ENCODE peak calls at places on chromosomes 3 and 15, in eight cellular contexts. One of them, this sample, is unnamed. For H3K4me1, the result is how much of the 10 kb centered on the place peaks cover.

GRCh38 chr3:184428561-184429175 is 48.8 kb downstream of the CHRD start:
- DNase-seq in GM23338: no peak
- DNase-seq in sigmoid colon: peak
- DNase-seq in A549: no peak
- DNase-seq in endodermal cell: no peak
- DNase-seq in Panc1: no peak
- DNase-seq in CD4-positive, CD25-positive, alpha-beta regulatory T cell: no peak
- DNase-seq in cardiac muscle cell: no peak
- DNase-seq in this sample: no peak

GRCh38 chr3:57164217-57164605 is 942 bp downstream of the IL17RD start:
- DNase-seq in GM23338: no peak
- DNase-seq in sigmoid colon: no peak
- DNase-seq in A549: no peak
- DNase-seq in endodermal cell: peak
- DNase-seq in Panc1: no peak
- DNase-seq in CD4-positive, CD25-positive, alpha-beta regulatory T cell: peak
- DNase-seq in cardiac muscle cell: peak
- DNase-seq in this sample: peak

GRCh38 chr3:173019378-173019777 is 121.7 kb downstream of the SPATA16 start:
- DNase-seq in GM23338: peak
- DNase-seq in sigmoid colon: no peak
- DNase-seq in A549: no peak
- DNase-seq in endodermal cell: no peak
- DNase-seq in Panc1: no peak
- DNase-seq in CD4-positive, CD25-positive, alpha-beta regulatory T cell: no peak
- DNase-seq in cardiac muscle cell: no peak
- DNase-seq in this sample: no peak

GRCh38 chr3:44509985-44510360 is 32.5 kb upstream of the ZNF445 start:
- DNase-seq in GM23338: no peak
- DNase-seq in sigmoid colon: no peak
- DNase-seq in A549: peak
- DNase-seq in endodermal cell: no peak
- DNase-seq in Panc1: no peak
- DNase-seq in CD4-positive, CD25-positive, alpha-beta regulatory T cell: peak
- DNase-seq in cardiac muscle cell: peak
- DNase-seq in this sample: peak

GRCh38 chr3:66487475-66487874 is 13.3 kb downstream of the LRIG1 start:
- DNase-seq in GM23338: no peak
- DNase-seq in sigmoid colon: no peak
- DNase-seq in A549: no peak
- DNase-seq in endodermal cell: no peak
- DNase-seq in Panc1: no peak
- DNase-seq in CD4-positive, CD25-positive, alpha-beta regulatory T cell: no peak
- DNase-seq in cardiac muscle cell: no peak
- DNase-seq in this sample: no peak

GRCh38 chr3:4596596-4596995 is 103.4 kb downstream of the ITPR1 start:
- DNase-seq in GM23338: no peak
- DNase-seq in sigmoid colon: no peak
- DNase-seq in A549: no peak
- DNase-seq in endodermal cell: no peak
- DNase-seq in Panc1: no peak
- DNase-seq in CD4-positive, CD25-positive, alpha-beta regulatory T cell: no peak
- DNase-seq in cardiac muscle cell: no peak
- DNase-seq in this sample: no peak

GRCh38 chr3:134542287-134542686 is 56.4 kb downstream of the CEP63 start:
- DNase-seq in GM23338: peak
- DNase-seq in sigmoid colon: no peak
- DNase-seq in A549: no peak
- DNase-seq in endodermal cell: no peak
- DNase-seq in Panc1: no peak
- DNase-seq in CD4-positive, CD25-positive, alpha-beta regulatory T cell: no peak
- DNase-seq in cardiac muscle cell: peak
- DNase-seq in this sample: no peak

GRCh38 chr15:85354948-85355347 is 25.5 kb upstream of the AKAP13 start:
- DNase-seq in GM23338: no peak
- DNase-seq in sigmoid colon: no peak
- DNase-seq in A549: no peak
- DNase-seq in endodermal cell: no peak
- DNase-seq in Panc1: no peak
- DNase-seq in CD4-positive, CD25-positive, alpha-beta regulatory T cell: no peak
- DNase-seq in cardiac muscle cell: no peak
- DNase-seq in this sample: no peak

GRCh38 chr3:137163241-137163916 is 205.6 kb downstream of the IL20RB start:
- DNase-seq in GM23338: peak
- DNase-seq in sigmoid colon: no peak
- DNase-seq in A549: no peak
- DNase-seq in endodermal cell: peak
- DNase-seq in Panc1: no peak
- DNase-seq in CD4-positive, CD25-positive, alpha-beta regulatory T cell: no peak
- DNase-seq in cardiac muscle cell: peak
- DNase-seq in this sample: peak

DNA sequence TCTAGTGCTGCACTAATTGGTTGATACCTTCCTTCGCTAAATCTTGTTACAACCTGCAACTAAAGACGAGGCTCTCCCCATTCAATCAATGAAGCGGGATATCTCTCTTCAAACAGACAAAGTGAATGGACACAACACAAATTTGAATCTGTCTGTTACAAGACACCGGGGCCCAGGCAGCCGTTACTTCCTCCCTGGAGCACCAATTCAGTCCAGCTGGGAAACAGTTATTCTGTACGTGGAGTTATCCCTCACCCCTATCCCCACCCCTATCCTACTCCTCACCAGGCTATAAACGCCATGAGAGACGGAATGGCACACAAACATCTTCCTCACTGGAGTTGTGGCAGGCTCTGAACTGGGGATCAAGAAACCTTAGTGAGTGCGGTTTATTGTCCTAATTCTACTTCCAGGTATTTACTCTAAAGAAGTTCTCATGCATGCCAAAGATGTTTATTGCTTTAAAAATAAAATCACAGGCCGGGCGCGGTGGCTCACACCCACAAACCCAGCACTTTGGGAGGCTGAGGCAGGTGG is 181.8 kb downstream of the FOXP1 start:
- DNase-seq in GM23338: no peak
- DNase-seq in sigmoid colon: no peak
- DNase-seq in A549: no peak
- DNase-seq in endodermal cell: no peak
- DNase-seq in Panc1: no peak
- DNase-seq in CD4-positive, CD25-positive, alpha-beta regulatory T cell: no peak
- DNase-seq in cardiac muscle cell: no peak
- DNase-seq in this sample: no peak
- H3K4me1 ChIP-seq in GM23338: under half
- H3K4me1 ChIP-seq in sigmoid colon: under half
- H3K4me1 ChIP-seq in A549: under half
- H3K4me1 ChIP-seq in endodermal cell: under half
- H3K4me1 ChIP-seq in Panc1: under half
- H3K4me1 ChIP-seq in CD4-positive, CD25-positive, alpha-beta regulatory T cell: half or more
- H3K4me1 ChIP-seq in cardiac muscle cell: under half
- H3K4me1 ChIP-seq in this sample: under half

GRCh38 chr3:152193673-152194267 is 75.0 kb upstream of the MBNL1 start:
- DNase-seq in GM23338: no peak
- DNase-seq in sigmoid colon: no peak
- DNase-seq in A549: no peak
- DNase-seq in endodermal cell: no peak
- DNase-seq in Panc1: no peak
- DNase-seq in CD4-positive, CD25-positive, alpha-beta regulatory T cell: peak
- DNase-seq in cardiac muscle cell: no peak
- DNase-seq in this sample: no peak

GRCh38 chr3:152190636-152191183 is 78.0 kb upstream of the MBNL1 start:
- DNase-seq in GM23338: no peak
- DNase-seq in sigmoid colon: no peak
- DNase-seq in A549: no peak
- DNase-seq in endodermal cell: no peak
- DNase-seq in Panc1: no peak
- DNase-seq in CD4-positive, CD25-positive, alpha-beta regulatory T cell: no peak
- DNase-seq in cardiac muscle cell: no peak
- DNase-seq in this sample: no peak

GRCh38 chr3:152192050-152192449 is 76.7 kb upstream of the MBNL1 start:
- DNase-seq in GM23338: no peak
- DNase-seq in sigmoid colon: no peak
- DNase-seq in A549: no peak
- DNase-seq in endodermal cell: no peak
- DNase-seq in Panc1: no peak
- DNase-seq in CD4-positive, CD25-positive, alpha-beta regulatory T cell: peak
- DNase-seq in cardiac muscle cell: no peak
- DNase-seq in this sample: no peak

GRCh38 chr3:152195206-152195605 is 73.5 kb upstream of the MBNL1 start:
- DNase-seq in GM23338: no peak
- DNase-seq in sigmoid colon: no peak
- DNase-seq in A549: no peak
- DNase-seq in endodermal cell: no peak
- DNase-seq in Panc1: no peak
- DNase-seq in CD4-positive, CD25-positive, alpha-beta regulatory T cell: no peak
- DNase-seq in cardiac muscle cell: no peak
- DNase-seq in this sample: no peak

DNA sequence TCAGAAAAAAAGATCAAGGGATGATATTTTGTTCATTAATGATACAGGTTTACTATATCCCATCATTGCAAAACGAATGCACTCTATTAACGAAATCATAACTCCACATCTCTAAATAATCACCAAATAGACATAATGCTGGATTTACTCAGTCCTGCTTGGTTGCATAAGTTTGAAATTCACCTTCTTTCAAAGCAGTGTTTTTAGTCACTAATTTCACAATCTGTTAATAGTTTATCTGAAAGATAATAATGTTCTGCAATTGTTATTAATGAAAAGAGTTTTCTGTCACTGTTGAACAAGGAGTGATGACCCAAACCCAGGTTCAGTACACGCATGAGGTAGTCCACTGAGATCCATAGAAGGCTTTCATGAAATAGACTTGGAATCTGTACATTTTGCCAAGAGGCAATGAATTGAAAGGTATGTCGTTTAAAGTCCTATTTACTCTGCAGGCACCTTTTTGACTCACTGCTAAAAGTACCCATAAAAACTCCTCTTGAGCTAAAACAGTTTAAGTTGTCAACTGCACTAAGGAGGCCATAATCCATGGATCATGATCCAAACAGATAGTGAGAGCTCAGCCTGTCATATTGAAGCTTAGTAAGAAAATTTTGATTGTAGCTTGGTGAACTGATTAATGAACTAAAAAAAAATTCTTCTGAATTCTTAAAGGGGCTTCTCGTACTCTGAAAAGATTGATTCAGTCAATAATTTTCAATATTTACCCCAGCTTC is 75.6 kb upstream of the MBNL1 start:
- DNase-seq in GM23338: no peak
- DNase-seq in sigmoid colon: no peak
- DNase-seq in A549: no peak
- DNase-seq in endodermal cell: no peak
- DNase-seq in Panc1: no peak
- DNase-seq in CD4-positive, CD25-positive, alpha-beta regulatory T cell: no peak
- DNase-seq in cardiac muscle cell: no peak
- DNase-seq in this sample: no peak
- H3K4me1 ChIP-seq in GM23338: under half
- H3K4me1 ChIP-seq in sigmoid colon: under half
- H3K4me1 ChIP-seq in A549: under half
- H3K4me1 ChIP-seq in endodermal cell: under half
- H3K4me1 ChIP-seq in Panc1: under half
- H3K4me1 ChIP-seq in CD4-positive, CD25-positive, alpha-beta regulatory T cell: half or more
- H3K4me1 ChIP-seq in cardiac muscle cell: under half
- H3K4me1 ChIP-seq in this sample: under half

GRCh38 chr15:96339662-96340347 is 9.3 kb downstream of the NR2F2 start:
- DNase-seq in GM23338: no peak
- DNase-seq in sigmoid colon: no peak
- DNase-seq in A549: no peak
- DNase-seq in endodermal cell: no peak
- DNase-seq in Panc1: no peak
- DNase-seq in CD4-positive, CD25-positive, alpha-beta regulatory T cell: no peak
- DNase-seq in cardiac muscle cell: no peak
- DNase-seq in this sample: no peak
- H3K4me1 ChIP-seq in GM23338: half or more
- H3K4me1 ChIP-seq in sigmoid colon: under half
- H3K4me1 ChIP-seq in A549: under half
- H3K4me1 ChIP-seq in endodermal cell: under half
- H3K4me1 ChIP-seq in Panc1: half or more
- H3K4me1 ChIP-seq in CD4-positive, CD25-positive, alpha-beta regulatory T cell: under half
- H3K4me1 ChIP-seq in cardiac muscle cell: under half
- H3K4me1 ChIP-seq in this sample: under half

GRCh38 chr15:33636234-33636633 is 325.5 kb downstream of the RYR3 start:
- DNase-seq in GM23338: no peak
- DNase-seq in sigmoid colon: no peak
- DNase-seq in A549: no peak
- DNase-seq in endodermal cell: no peak
- DNase-seq in Panc1: no peak
- DNase-seq in CD4-positive, CD25-positive, alpha-beta regulatory T cell: no peak
- DNase-seq in cardiac muscle cell: no peak
- DNase-seq in this sample: no peak
- H3K4me1 ChIP-seq in GM23338: under half
- H3K4me1 ChIP-seq in sigmoid colon: under half
- H3K4me1 ChIP-seq in A549: under half
- H3K4me1 ChIP-seq in endodermal cell: under half
- H3K4me1 ChIP-seq in Panc1: under half
- H3K4me1 ChIP-seq in CD4-positive, CD25-positive, alpha-beta regulatory T cell: under half
- H3K4me1 ChIP-seq in cardiac muscle cell: under half
- H3K4me1 ChIP-seq in this sample: under half

GRCh38 chr15:33160581-33161165 is 33.8 kb downstream of the FMN1 start:
- DNase-seq in GM23338: no peak
- DNase-seq in sigmoid colon: no peak
- DNase-seq in A549: no peak
- DNase-seq in endodermal cell: no peak
- DNase-seq in Panc1: no peak
- DNase-seq in CD4-positive, CD25-positive, alpha-beta regulatory T cell: no peak
- DNase-seq in cardiac muscle cell: peak
- DNase-seq in this sample: no peak
- H3K4me1 ChIP-seq in GM23338: under half
- H3K4me1 ChIP-seq in sigmoid colon: under half
- H3K4me1 ChIP-seq in A549: under half
- H3K4me1 ChIP-seq in endodermal cell: under half
- H3K4me1 ChIP-seq in Panc1: under half
- H3K4me1 ChIP-seq in CD4-positive, CD25-positive, alpha-beta regulatory T cell: under half
- H3K4me1 ChIP-seq in cardiac muscle cell: under half
- H3K4me1 ChIP-seq in this sample: under half

DNA sequence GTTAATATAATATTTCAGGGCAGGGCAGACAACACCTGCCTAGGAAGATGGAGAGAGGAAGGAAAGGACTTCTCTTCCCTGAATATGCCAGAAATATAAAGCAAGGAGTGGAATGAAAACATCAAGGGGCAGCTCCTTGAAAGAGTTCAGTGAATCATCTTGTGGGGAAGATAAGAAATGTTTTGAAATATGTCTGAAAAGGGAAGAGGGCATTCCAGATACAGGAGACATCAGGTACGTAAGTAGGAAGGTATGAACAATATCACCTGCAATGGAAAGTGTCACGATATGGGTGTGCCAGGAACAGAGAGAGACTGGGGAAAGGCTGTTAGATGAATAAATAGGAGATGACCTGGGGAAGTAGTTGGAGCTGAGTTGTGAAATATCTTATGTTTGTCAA is 75.8 kb upstream of the WDR72 start:
- DNase-seq in GM23338: no peak
- DNase-seq in sigmoid colon: no peak
- DNase-seq in A549: no peak
- DNase-seq in endodermal cell: no peak
- DNase-seq in Panc1: no peak
- DNase-seq in CD4-positive, CD25-positive, alpha-beta regulatory T cell: no peak
- DNase-seq in cardiac muscle cell: no peak
- DNase-seq in this sample: no peak
- H3K4me1 ChIP-seq in GM23338: under half
- H3K4me1 ChIP-seq in sigmoid colon: under half
- H3K4me1 ChIP-seq in A549: half or more
- H3K4me1 ChIP-seq in endodermal cell: under half
- H3K4me1 ChIP-seq in Panc1: under half
- H3K4me1 ChIP-seq in CD4-positive, CD25-positive, alpha-beta regulatory T cell: under half
- H3K4me1 ChIP-seq in cardiac muscle cell: under half
- H3K4me1 ChIP-seq in this sample: under half

GRCh38 chr15:51853987-51854386 is 24.5 kb downstream of the TMOD3 start:
- DNase-seq in GM23338: no peak
- DNase-seq in sigmoid colon: no peak
- DNase-seq in A549: no peak
- DNase-seq in endodermal cell: no peak
- DNase-seq in Panc1: no peak
- DNase-seq in CD4-positive, CD25-positive, alpha-beta regulatory T cell: no peak
- DNase-seq in cardiac muscle cell: no peak
- DNase-seq in this sample: no peak
- H3K4me1 ChIP-seq in GM23338: under half
- H3K4me1 ChIP-seq in sigmoid colon: under half
- H3K4me1 ChIP-seq in A549: half or more
- H3K4me1 ChIP-seq in endodermal cell: under half
- H3K4me1 ChIP-seq in Panc1: under half
- H3K4me1 ChIP-seq in CD4-positive, CD25-positive, alpha-beta regulatory T cell: under half
- H3K4me1 ChIP-seq in cardiac muscle cell: under half
- H3K4me1 ChIP-seq in this sample: under half

This sample was measured in testis.